ENCODE peak calls at places on chromosomes 7 and 10, in five cellular contexts. S is mucosa of descending colon, N is HCT116, Y is heart left ventricle, V is BE2C. W is an unnamed sample.

GRCh38 chr10:49116509-49117365 is 1.4 kb upstream of the VSTM4 start:
- DNase-seq in S (no peak), N (no peak), Y (no peak), V (no peak), W (no peak)

GRCh38 chr7:1950066-1950622 is 280.1 kb downstream of the ELFN1 start:
- DNase-seq in S (no peak), N (no peak), Y (no peak), V (peak; percentile 4), W (no peak)

GRCh38 chr10:126199221-126199998 is 188.9 kb downstream of the ADAM12 start:
- DNase-seq in S (no peak), N (peak; percentile 26), Y (no peak), V (peak; percentile 69), W (no peak)

GRCh38 chr10:114925675-114926204 is 12.3 kb upstream of the TRUB1 start:
- DNase-seq in S (no peak), N (no peak), Y (no peak), V (peak; percentile 53), W (no peak)

GRCh38 chr7:7099584-7100014 is 82.7 kb upstream of the C1GALT1 start:
- DNase-seq in S (peak; percentile 31), N (peak; percentile 86), Y (peak; percentile 75), V (peak; percentile 52), W (peak; percentile 98)

GRCh38 chr10:123808286-123808685 is 83.3 kb downstream of the CPXM2 start:
- DNase-seq in S (no peak), N (no peak), Y (no peak), V (no peak), W (no peak)

GRCh38 chr7:106568680-106569499 is 92.1 kb downstream of the CCDC71L start:
- DNase-seq in S (no peak), N (peak; percentile 52), Y (no peak), V (peak; percentile 87), W (no peak)

GRCh38 chr7:134632937-134633540 is 13.6 kb upstream of the BPGM start:
- DNase-seq in S (peak; percentile 50), N (peak; percentile 51), Y (no peak), V (peak; percentile 31), W (peak; percentile 54)

GRCh38 chr10:73590881-73591577 is at the start of gene USP54:
- DNase-seq in S (peak; percentile 51), N (peak; percentile 32), Y (no peak), V (no peak), W (peak; percentile 82)

GRCh38 chr7:122137291-122138077 is 6.6 kb downstream of the AASS start:
- DNase-seq in S (no peak), N (no peak), Y (no peak), V (no peak), W (no peak)

GRCh38 chr7:15747187-15748111 is 61.0 kb upstream of the MEOX2 start:
- DNase-seq in S (no peak), N (no peak), Y (no peak), V (no peak), W (peak; percentile 58)

GRCh38 chr7:51019231-51019844 is 236.6 kb upstream of the GRB10 start:
- DNase-seq in S (no peak), N (no peak), Y (peak; percentile 12), V (no peak), W (peak; percentile 89)

DNA sequence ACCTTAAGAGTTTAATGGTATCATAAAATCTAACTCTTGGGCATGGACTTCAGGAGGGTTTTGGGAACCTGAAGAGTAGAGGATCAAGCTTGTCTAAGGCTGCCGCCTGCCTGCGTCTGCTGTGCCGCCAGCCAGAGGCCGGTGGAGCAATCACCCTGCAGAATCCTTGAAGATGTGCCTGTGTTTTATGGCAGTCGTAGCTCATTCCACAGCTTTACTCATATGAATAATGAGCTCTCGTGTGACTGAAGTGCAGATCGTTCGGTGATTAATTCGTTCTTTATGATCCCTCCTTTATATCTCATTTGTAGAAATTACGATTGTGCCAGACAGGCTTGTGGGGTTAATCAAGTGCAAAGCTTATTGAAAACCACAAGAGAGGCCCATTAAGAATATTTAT is 100.8 kb downstream of the ACTR3B start:
- DNase-seq in S (no peak), N (no peak), Y (no peak), V (no peak), W (no peak)
- H3K4me1 ChIP-seq in S (no peaks in the 10 kb centered on the region), N (no peaks in the 10 kb centered on the region), Y (no peaks in the 10 kb centered on the region), V (no peaks in the 10 kb centered on the region), W (no peaks in the 10 kb centered on the region)

DNA sequence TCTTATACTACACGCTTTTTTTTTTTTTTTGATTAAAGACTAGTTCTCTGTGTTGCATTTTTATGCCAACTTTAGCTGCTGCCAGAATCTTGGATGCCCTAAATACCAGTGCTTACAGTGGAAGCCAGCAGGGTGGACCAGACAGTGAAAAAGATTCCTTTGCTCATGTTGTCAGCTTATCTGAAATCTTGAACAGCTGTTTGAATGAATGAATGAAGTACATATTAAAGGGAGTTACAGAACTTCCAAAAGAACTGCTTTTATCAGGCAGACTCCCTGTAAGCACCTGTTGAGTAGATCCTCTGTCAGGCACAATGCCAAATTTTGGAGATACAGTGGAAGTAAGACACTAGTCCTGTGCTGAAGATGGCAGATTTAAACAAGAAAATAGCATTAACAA is 184.9 kb downstream of the PPP1R9A start:
- DNase-seq in S (no peak), N (no peak), Y (no peak), V (no peak), W (no peak)
- H3K4me3 ChIP-seq in S (no peak overlapping the region), N (no peak overlapping the region), Y (no peak overlapping the region), V (no peak overlapping the region), W (no peak overlapping the region)

DNA sequence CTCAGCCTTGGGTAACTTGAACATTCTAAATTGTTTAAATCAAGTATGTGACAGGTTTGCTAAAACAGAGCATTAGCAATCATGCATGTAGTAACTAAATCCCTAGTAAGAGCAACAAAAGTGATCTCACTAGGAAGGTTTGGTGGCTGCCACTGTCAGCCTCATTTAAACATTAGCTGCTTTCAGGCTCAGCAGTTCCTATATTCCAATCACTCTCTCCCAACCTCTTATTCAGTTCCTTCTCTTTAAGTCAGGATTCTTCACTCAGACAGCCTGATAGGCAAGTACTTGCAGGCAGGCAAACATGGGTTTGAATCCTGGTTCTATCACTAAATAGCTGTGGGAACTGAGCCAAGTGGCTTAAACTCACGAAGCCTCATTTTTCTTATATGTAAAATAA is 3.6 kb downstream of the CREB3L2 start:
- DNase-seq in S (no peak), N (no peak), Y (no peak), V (no peak), W (no peak)
- H3K4me1 ChIP-seq in S (peaks cover 9% of the 10 kb centered on the region), N (peaks cover 23% of the 10 kb centered on the region), Y (peaks cover 62% of the 10 kb centered on the region), V (peaks cover 19% of the 10 kb centered on the region), W (peaks cover 32% of the 10 kb centered on the region)

GRCh38 chr7:102942883-102943261 is 30.1 kb downstream of the LRRC17 start:
- DNase-seq in S (no peak), N (no peak), Y (no peak), V (no peak), W (no peak)

GRCh38 chr7:102943425-102944169 is 30.8 kb downstream of the LRRC17 start:
- DNase-seq in S (no peak), N (no peak), Y (no peak), V (no peak), W (no peak)

GRCh38 chr7:102944241-102944640 is 31.4 kb downstream of the LRRC17 start:
- DNase-seq in S (no peak), N (no peak), Y (no peak), V (no peak), W (no peak)

GRCh38 chr7:102938679-102939078 is 25.9 kb downstream of the LRRC17 start:
- DNase-seq in S (no peak), N (no peak), Y (no peak), V (no peak), W (no peak)

DNA sequence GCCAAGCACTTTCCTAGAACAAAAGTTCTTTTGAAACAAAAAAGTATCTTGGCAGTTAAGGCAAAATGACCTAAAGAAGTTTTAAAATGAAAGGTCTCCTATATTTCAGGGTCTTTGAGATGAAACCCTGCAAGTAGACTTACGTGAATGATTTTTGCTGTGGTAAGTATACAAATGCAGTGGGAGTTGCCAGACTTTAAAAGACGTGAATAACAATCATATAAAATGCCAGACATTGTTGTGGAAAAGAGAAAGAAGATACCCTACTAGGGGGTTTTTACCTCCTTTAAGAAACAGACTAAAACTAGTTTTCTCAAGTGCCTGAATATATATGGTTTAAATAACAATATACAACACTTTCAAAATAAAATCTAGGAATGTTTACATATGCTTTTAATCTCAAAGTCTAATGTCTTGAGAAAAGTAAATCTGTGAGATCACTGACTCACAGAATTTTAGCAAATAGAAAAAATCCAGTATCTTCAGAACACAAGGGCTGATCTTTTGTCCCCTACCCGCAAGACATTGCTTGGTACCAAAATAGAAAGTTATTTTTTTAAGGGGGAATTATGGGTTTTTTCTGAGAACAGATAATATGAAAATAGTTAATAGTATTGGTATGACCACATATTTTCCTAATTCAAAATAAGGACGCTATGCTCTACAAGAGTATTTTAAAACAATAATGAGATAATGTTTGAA is 29.5 kb downstream of the LRRC17 start:
- DNase-seq in S (no peak), N (no peak), Y (no peak), V (no peak), W (peak; percentile 59)
- H3K4me3 ChIP-seq in S (no peak overlapping the region), N (no peak overlapping the region), Y (no peak overlapping the region), V (no peak overlapping the region), W (no peak overlapping the region)

GRCh38 chr10:11224792-11225448 is 207.2 kb downstream of the CELF2 start:
- DNase-seq in S (no peak), N (no peak), Y (peak; percentile 50), V (no peak), W (no peak)

GRCh38 chr10:11223507-11224157 is 206.0 kb downstream of the CELF2 start:
- DNase-seq in S (no peak), N (no peak), Y (no peak), V (no peak), W (no peak)

GRCh38 chr10:11224321-11224720 is 206.6 kb downstream of the CELF2 start:
- DNase-seq in S (no peak), N (no peak), Y (no peak), V (no peak), W (no peak)

GRCh38 chr10:11227103-11227502 is 209.4 kb downstream of the CELF2 start:
- DNase-seq in S (no peak), N (no peak), Y (no peak), V (no peak), W (no peak)

GRCh38 chr10:11225935-11226334 is 208.3 kb downstream of the CELF2 start:
- DNase-seq in S (peak; percentile 64), N (no peak), Y (no peak), V (no peak), W (no peak)
- H3K4me1 ChIP-seq in S (peaks cover 5% of the 10 kb centered on the region), N (no peaks in the 10 kb centered on the region), Y (peaks cover 37% of the 10 kb centered on the region), V (no peaks in the 10 kb centered on the region), W (peaks cover 29% of the 10 kb centered on the region)

DNA sequence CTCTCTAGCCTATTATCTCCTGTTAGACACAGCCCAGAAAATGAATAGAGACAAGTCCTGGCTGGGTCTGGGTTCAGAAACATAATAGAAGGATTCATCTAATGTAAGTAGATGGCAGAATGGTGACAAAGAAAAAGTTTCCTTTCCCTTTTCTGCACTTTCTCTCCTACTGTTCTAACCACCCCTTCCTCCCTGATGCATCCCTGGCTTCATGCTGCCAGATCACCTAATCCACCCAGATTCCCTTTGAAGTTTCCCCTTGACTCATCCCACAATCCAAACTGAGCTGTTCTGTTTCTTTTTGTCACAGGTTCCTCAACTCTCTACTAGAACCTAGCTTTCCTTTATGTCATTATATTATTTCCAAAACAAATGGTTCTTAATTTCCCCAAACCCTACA is 1.1 kb upstream of the MACC1 start:
- DNase-seq in S (no peak), N (no peak), Y (no peak), V (no peak), W (no peak)
- H3K4me3 ChIP-seq in S (no peak overlapping the region), N (no peak overlapping the region), Y (no peak overlapping the region), V (no peak overlapping the region), W (no peak overlapping the region)